ENCODE peak calls at places on chromosomes 4 and X, in five cellular contexts. A, M, G, Z and R are unnamed samples.

GRCh38 chrX:24082446-24082845 is 27.7 kb downstream of the EIF2S3 start:
- DNase-seq in M (no peak), Z (no peak), A (no peak), G (no peak), R (no peak)

GRCh38 chr4:82705881-82706280 is 92.7 kb downstream of the SCD5 start:
- DNase-seq in Z (no peak), G (no peak), A (no peak), M (no peak), R (no peak)

GRCh38 chr4:39933689-39934590 is 43.8 kb downstream of the PDS5A start:
- DNase-seq in Z (no peak), A (no peak), M (no peak), G (no peak), R (no peak)

GRCh38 chr4:110748071-110748470 is 125.2 kb upstream of the PITX2 start:
- DNase-seq in A (no peak), Z (no peak), M (no peak), G (no peak), R (no peak)

GRCh38 chr4:80197601-80198444 is 520 bp downstream of the PRDM8 start:
- DNase-seq in A (no peak), Z (no peak), G (no peak), M (peak; percentile 40), R (peak; percentile 75)

GRCh38 chr4:15213415-15213814 is 211.1 kb downstream of the CPEB2 start:
- DNase-seq in A (no peak), G (no peak), Z (no peak), M (no peak), R (no peak)

GRCh38 chr4:38320349-38320707 is 343.7 kb upstream of the KLF3 start:
- DNase-seq in G (no peak), A (no peak), M (no peak), Z (no peak), R (no peak)

GRCh38 chr4:76535603-76536380 is 100.8 kb downstream of the SHROOM3 start:
- DNase-seq in Z (no peak), M (peak; percentile 77), A (no peak), G (no peak), R (no peak)

GRCh38 chr4:167238226-167238625 is 3.9 kb upstream of the SPOCK3 start:
- DNase-seq in G (no peak), A (no peak), M (no peak), Z (no peak), R (no peak)

GRCh38 chr4:17164656-17165055 is 266.2 kb upstream of the LDB2 start:
- DNase-seq in Z (no peak), G (no peak), A (no peak), M (no peak), R (no peak)

GRCh38 chrX:147537172-147537571 is 374.5 kb upstream of the FMR1 start:
- DNase-seq in Z (no peak), G (no peak), M (no peak), A (no peak), R (no peak)

GRCh38 chr4:118772149-118773081 is 63.5 kb downstream of the SEC24D start:
- DNase-seq in Z (no peak), A (no peak), M (peak; percentile 54), G (no peak), R (no peak)